ENCODE peak calls at places on chromosomes 3 and 15, in eight cellular contexts. G is NAMALWA, D is H9, R is RWPE1, V is ELR, Y is kidney, F is hepatic stellate cell, E is dorsolateral prefrontal cortex. M is an unnamed sample.

GRCh38 chr15:101600024-101600423 is 52.2 kb downstream of the TM2D3 start:
- DNase-seq in G (no peak), D (no peak), R (no peak), V (no peak), Y (no peak), F (no peak), E (no peak), M (no peak)

GRCh38 chr3:30193625-30194044 is 412.8 kb upstream of the TGFBR2 start:
- DNase-seq in G (no peak), D (no peak), R (no peak), V (no peak), Y (no peak), F (no peak), E (no peak), M (no peak)

GRCh38 chr15:62348119-62348518 is 183.0 kb upstream of the C2CD4B start:
- DNase-seq in G (no peak), D (no peak), R (no peak), V (no peak), Y (no peak), F (no peak), E (no peak), M (no peak)

GRCh38 chr15:67945951-67946700 is 106.3 kb upstream of the RNU6-1 start:
- DNase-seq in G (no peak), D (peak; percentile 91), R (peak; percentile 55), V (peak; percentile 78), Y (no peak), F (no peak), E (no peak), M (no peak)

GRCh38 chr3:106534206-106534605 is 665.4 kb upstream of the CBLB start:
- DNase-seq in G (no peak), D (no peak), R (no peak), V (peak; percentile 70), Y (no peak), F (no peak), E (no peak), M (peak; percentile 40)

GRCh38 chr3:7385635-7386034 is 524.7 kb downstream of the GRM7 start:
- DNase-seq in G (no peak), D (no peak), R (no peak), V (no peak), Y (no peak), F (no peak), E (no peak), M (no peak)

GRCh38 chr3:72099331-72100061 is 314.5 kb upstream of the PROK2 start:
- DNase-seq in G (peak; percentile 33), D (no peak), R (no peak), V (no peak), Y (no peak), F (no peak), E (no peak), M (no peak)

GRCh38 chr3:50515565-50516047 is 12.2 kb upstream of the CACNA2D2 start:
- DNase-seq in G (peak; percentile 39), D (peak; percentile 88), R (no peak), V (no peak), Y (peak; percentile 84), F (peak; percentile 49), E (no peak), M (peak; percentile 74)